ENCODE peak calls at places on chromosomes 2 and 18, in four cellular contexts. V is brain microvascular endothelial cell, L is bronchial epithelial cell, C is ACHN. A is an unnamed sample.

GRCh38 chr2:13652531-13653313 is 936.0 kb downstream of the TRIB2 start:
- DNase-seq in V (peak; percentile 87), L (peak; percentile 89), C (no peak), A (peak; percentile 7)

GRCh38 chr2:240469747-240470146 is 34.3 kb downstream of the GPC1 start:
- DNase-seq in V (no peak), L (peak; percentile 40), C (no peak), A (no peak)

GRCh38 chr2:42342795-42343241 is 18.2 kb downstream of the COX7A2L start:
- DNase-seq in V (no peak), L (no peak), C (no peak), A (no peak)

GRCh38 chr2:175463639-175464310 is 282.3 kb upstream of the ATP5MC3 start:
- DNase-seq in V (no peak), L (no peak), C (no peak), A (no peak)

GRCh38 chr2:133266075-133266925 is 302.0 kb downstream of the NCKAP5 start:
- DNase-seq in V (no peak), L (no peak), C (peak; percentile 62), A (no peak)

GRCh38 chr2:238339814-238340213 is 19.5 kb downstream of the TRAF3IP1 start:
- DNase-seq in V (no peak), L (no peak), C (peak; percentile 13), A (no peak)

GRCh38 chr2:201404699-201405275 is 46.5 kb downstream of the TRAK2 start:
- DNase-seq in V (no peak), L (no peak), C (no peak), A (no peak)

GRCh38 chr2:43391877-43392214 is 165.4 kb upstream of the ZFP36L2 start:
- DNase-seq in V (no peak), L (no peak), C (no peak), A (no peak)

GRCh38 chr2:75570948-75571729 is 10.4 kb upstream of the EVA1A start:
- DNase-seq in V (peak; percentile 64), L (peak; percentile 45), C (peak; percentile 91), A (no peak)

GRCh38 chr2:181781082-181781786 is 100.9 kb upstream of the NEUROD1 start:
- DNase-seq in V (no peak), L (no peak), C (peak; percentile 46), A (peak; percentile 51)

GRCh38 chr2:951224-952006 is 766 bp downstream of the SNTG2 start:
- DNase-seq in V (no peak), L (no peak), C (no peak), A (no peak)

GRCh38 chr18:58091099-58091611 is 47.1 kb downstream of the NEDD4L start:
- DNase-seq in V (no peak), L (peak; percentile 87), C (peak; percentile 59), A (peak; percentile 10)

GRCh38 chr2:74183878-74184277 is 5.2 kb upstream of the MOB1A start:
- DNase-seq in V (no peak), L (no peak), C (no peak), A (no peak)

GRCh38 chr2:233980955-233981555 is 63.9 kb downstream of the TRPM8 start:
- DNase-seq in V (no peak), L (no peak), C (no peak), A (no peak)

GRCh38 chr18:27404855-27405254 is 219.7 kb upstream of the CHST9 start:
- DNase-seq in V (no peak), L (peak; percentile 23), C (no peak), A (no peak)

GRCh38 chr2:127014630-127015029 is 92.3 kb downstream of the BIN1 start:
- DNase-seq in V (peak; percentile 97), L (peak; percentile 100), C (no peak), A (no peak)

GRCh38 chr2:202831241-202831997 is 40.1 kb downstream of the ICA1L start:
- DNase-seq in V (peak; percentile 29), L (peak; percentile 66), C (peak; percentile 74), A (peak; percentile 47)

GRCh38 chr2:75238670-75239330 is 39.5 kb upstream of the TACR1 start:
- DNase-seq in V (peak; percentile 45), L (peak; percentile 93), C (no peak), A (no peak)

GRCh38 chr18:23257153-23257552 is 121.9 kb downstream of the CABLES1 start:
- DNase-seq in V (no peak), L (no peak), C (no peak), A (no peak)

GRCh38 chr2:186726938-186727337 is 33.1 kb downstream of the FAM171B start:
- DNase-seq in V (no peak), L (no peak), C (no peak), A (no peak)

GRCh38 chr2:131105950-131106801 is 1.0 kb downstream of the PLEKHB2 start:
- DNase-seq in V (peak; percentile 43), L (peak; percentile 66), C (peak; percentile 79), A (peak; percentile 25)

GRCh38 chr2:207138573-207139297 is 27.0 kb downstream of the KLF7 start:
- DNase-seq in V (no peak), L (no peak), C (no peak), A (no peak)

GRCh38 chr2:107585851-107586250 is 240.8 kb upstream of the RGPD4 start:
- DNase-seq in V (peak; percentile 46), L (peak; percentile 86), C (no peak), A (no peak)